ENCODE peak calls at places on chromosomes 1 and 21, in four cellular contexts. J is K562, K is H1, C is SK-N-SH. B is an unnamed sample.

GRCh38 chr1:38274974-38275373 is 228.4 kb upstream of the POU3F1 start:
- DNase-seq in C (no peak), K (no peak), J (peak), B (no peak)

GRCh38 chr1:171494086-171494485 is 8.8 kb downstream of the PRRC2C start:
- DNase-seq in C (no peak), K (no peak), J (no peak), B (no peak)

GRCh38 chr1:72432645-72433267 is 150.4 kb upstream of the NEGR1 start:
- DNase-seq in J (no peak), K (no peak), C (no peak), B (no peak)

GRCh38 chr21:35854281-35854680 is 206.0 kb downstream of the SETD4 start:
- DNase-seq in J (no peak), C (no peak), K (no peak), B (no peak)

GRCh38 chr1:31666290-31666963 is 21.8 kb upstream of the PEF1 start:
- DNase-seq in C (no peak), J (no peak), K (no peak), B (no peak)

GRCh38 chr1:9659328-9659727 is 7.8 kb downstream of the PIK3CD start:
- DNase-seq in C (no peak), K (no peak), J (no peak), B (no peak)

GRCh38 chr1:234564035-234565029 is 45.6 kb downstream of the IRF2BP2 start:
- DNase-seq in K (no peak), C (no peak), J (no peak), B (no peak)

GRCh38 chr1:225519166-225519863 is 91.5 kb upstream of the LBR start:
- DNase-seq in K (peak), C (no peak), J (no peak), B (peak)

GRCh38 chr1:98316286-98316685 is 345.2 kb upstream of the SNX7 start:
- DNase-seq in C (no peak), J (no peak), K (no peak), B (no peak)

GRCh38 chr1:2413495-2414296 is 1.3 kb upstream of the PEX10 start:
- DNase-seq in K (peak), J (peak), C (no peak), B (peak)

GRCh38 chr1:181390350-181391080 is 92.8 kb upstream of the CACNA1E start:
- DNase-seq in K (no peak), J (no peak), C (peak), B (no peak)

GRCh38 chr1:113946668-113947387 is 17.7 kb downstream of the HIPK1 start:
- DNase-seq in J (peak), K (no peak), C (no peak), B (no peak)

GRCh38 chr1:51336004-51336403 is 5.6 kb upstream of the TTC39A start:
- DNase-seq in K (no peak), C (no peak), J (no peak), B (no peak)

GRCh38 chr1:170402451-170403311 is 129.3 kb upstream of the GORAB start:
- DNase-seq in K (no peak), C (no peak), J (no peak), B (no peak)

GRCh38 chr1:15994590-15995351 is 9.3 kb upstream of the SRARP start:
- DNase-seq in C (peak), K (no peak), J (peak), B (peak)

GRCh38 chr1:245322673-245323072 is 167.9 kb downstream of the KIF26B start:
- DNase-seq in C (no peak), K (no peak), J (no peak), B (no peak)

GRCh38 chr21:35814858-35815619 is 245.3 kb downstream of the SETD4 start:
- DNase-seq in C (no peak), J (no peak), K (no peak), B (no peak)

GRCh38 chr1:119646521-119647227 is 1.4 kb downstream of the ZNF697 start:
- DNase-seq in K (no peak), C (no peak), J (peak), B (no peak)

GRCh38 chr1:62528015-62528414 is 69.3 kb upstream of the ANGPTL3 start:
- DNase-seq in K (no peak), C (no peak), J (no peak), B (no peak)

GRCh38 chr21:29271927-29272333 is 26.8 kb upstream of the BACH1 start:
- DNase-seq in J (no peak), C (no peak), K (no peak), B (no peak)

GRCh38 chr1:212975607-212975918 is 25.2 kb downstream of the VASH2 start:
- DNase-seq in J (no peak), K (no peak), C (no peak), B (no peak)

GRCh38 chr1:177646757-177647730 is 322.8 kb downstream of the SEC16B start:
- DNase-seq in J (no peak), K (no peak), C (no peak), B (no peak)

GRCh38 chr1:218164930-218165686 is 120.0 kb upstream of the RRP15 start:
- DNase-seq in J (no peak), K (peak), C (peak), B (peak)

GRCh38 chr1:87466621-87467020 is 137.9 kb downstream of the LMO4 start:
- DNase-seq in K (no peak), J (no peak), C (no peak), B (no peak)

GRCh38 chr1:15621975-15622374 is 4.7 kb downstream of the DDI2 start:
- DNase-seq in K (no peak), C (no peak), J (no peak), B (no peak)

GRCh38 chr21:34302496-34302895 is 61.3 kb upstream of the KCNE2 start:
- DNase-seq in J (no peak), C (no peak), K (no peak), B (no peak)

GRCh38 chr21:15826147-15826780 is 96.5 kb downstream of the USP25 start:
- DNase-seq in K (no peak), J (peak), C (peak), B (peak)

GRCh38 chr1:96995351-96995750 is 273.8 kb downstream of the PTBP2 start:
- DNase-seq in K (no peak), J (no peak), C (no peak), B (no peak)

GRCh38 chr1:15418811-15419515 is 9.3 kb downstream of the EFHD2 start:
- DNase-seq in K (no peak), J (no peak), C (no peak), B (no peak)

GRCh38 chr1:200410566-200410878 is 686 bp upstream of the ZNF281 start:
- DNase-seq in J (peak), C (peak), K (no peak), B (no peak)

GRCh38 chr1:154682252-154682651 is 74.3 kb upstream of the ADAR start:
- DNase-seq in K (no peak), C (no peak), J (no peak), B (no peak)

GRCh38 chr1:85894651-85895050 is 186.4 kb upstream of the ZNHIT6 start:
- DNase-seq in J (peak), K (peak), C (peak), B (peak)

GRCh38 chr1:56417636-56418035 is 161.7 kb downstream of the PLPP3 start:
- DNase-seq in J (no peak), C (no peak), K (no peak), B (no peak)

GRCh38 chr1:240935921-240936320 is 324.0 kb upstream of the GREM2 start:
- DNase-seq in J (no peak), K (no peak), C (no peak), B (no peak)

GRCh38 chr1:230232352-230232751 is 165.3 kb downstream of the GALNT2 start:
- DNase-seq in J (no peak), C (no peak), K (peak), B (no peak)

GRCh38 chr21:33870768-33871167 is 44.8 kb downstream of the ATP5PO start:
- DNase-seq in J (peak), K (no peak), C (no peak), B (no peak)

GRCh38 chr1:67947114-67947513 is 103.3 kb downstream of the DIRAS3 start:
- DNase-seq in K (no peak), J (no peak), C (no peak), B (no peak)

DNA sequence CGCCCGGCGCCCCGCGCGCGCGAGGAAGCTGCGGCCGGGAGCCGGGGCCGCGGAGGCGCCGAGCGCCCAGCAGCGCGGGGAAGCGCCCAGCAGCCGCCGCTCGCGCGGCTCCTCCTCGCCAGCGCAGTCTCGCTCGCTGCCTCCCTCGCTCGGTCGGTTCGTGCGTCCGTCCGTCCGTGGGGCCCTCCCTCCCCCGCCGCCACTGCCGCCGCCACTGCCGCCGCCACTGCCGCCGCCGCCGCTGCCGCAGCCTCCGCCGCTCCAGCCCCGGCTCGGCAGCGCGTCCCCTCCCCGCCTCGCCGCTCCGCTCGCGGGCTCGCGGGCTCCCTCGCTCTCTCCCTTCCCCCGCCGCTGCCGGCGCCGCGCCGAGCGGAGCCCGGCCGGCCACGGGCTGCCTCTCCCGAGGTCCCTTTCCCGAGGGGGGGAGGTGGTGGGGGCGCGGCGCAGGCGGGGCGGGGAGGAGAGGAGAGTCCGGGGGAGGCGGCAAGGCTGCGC is at the start of gene KCND3:
- DNase-seq in J (no peak), K (peak), C (peak), B (peak)
- TF ChIP-seq TEAD4 in J (no peak), K (no peak), C (no peak), B (no peak)

DNA sequence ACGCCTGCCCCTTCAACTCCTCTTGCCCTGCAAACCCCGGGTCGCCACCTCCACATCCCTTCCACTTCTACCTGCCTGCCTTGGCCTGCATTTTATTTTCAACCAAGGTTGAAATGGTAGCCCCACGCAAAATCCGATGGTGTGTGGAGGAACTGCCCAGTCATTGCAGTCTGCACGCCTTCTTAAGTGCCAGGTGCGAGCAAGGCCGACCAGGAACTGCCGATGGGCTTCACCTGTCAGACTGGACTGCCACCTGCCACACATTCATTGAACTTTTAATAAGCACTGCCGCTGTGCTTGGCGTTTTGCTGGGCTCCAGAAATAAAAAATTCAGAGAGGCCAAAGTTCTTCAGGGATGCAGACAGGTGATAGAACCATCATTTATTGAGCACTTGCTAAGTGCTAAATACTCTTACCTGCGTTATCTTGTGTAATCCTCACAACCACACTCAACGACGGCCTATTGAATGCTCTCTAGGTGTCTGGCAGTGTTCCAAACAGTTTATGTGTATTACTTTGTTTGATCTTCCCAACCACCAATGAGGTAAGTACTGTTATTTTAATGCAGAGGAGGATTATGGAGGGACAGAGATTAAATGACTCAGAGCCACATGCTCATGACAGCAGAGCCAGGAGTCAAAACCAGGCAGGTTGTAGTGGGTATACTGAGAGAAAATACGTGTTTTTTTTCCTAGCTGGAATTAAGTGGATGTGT is 36.2 kb downstream of the CACHD1 start:
- DNase-seq in K (no peak), C (no peak), J (peak), B (no peak)
- TF ChIP-seq TEAD4 in K (no peak), C (no peak), J (no peak), B (no peak)

DNA sequence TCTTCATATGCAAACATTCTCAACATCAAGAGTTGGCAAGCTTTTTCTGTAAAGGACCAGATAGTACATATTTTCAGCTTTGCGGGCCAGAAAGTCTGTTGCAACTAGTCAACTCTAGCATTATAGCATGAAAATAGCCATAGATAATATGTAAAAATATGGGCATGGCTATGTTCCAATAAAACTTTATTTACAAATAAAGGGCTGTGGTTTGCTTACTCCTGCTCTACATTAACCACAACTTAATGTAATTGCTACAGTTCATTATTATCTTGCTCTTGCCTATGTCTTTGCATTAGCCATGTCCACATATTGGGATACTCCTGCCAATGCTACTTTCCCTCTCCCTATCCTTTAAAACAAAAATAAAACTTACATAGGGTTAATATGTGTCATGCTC is 24.5 kb upstream of the CTSK start:
- DNase-seq in J (no peak), C (no peak), K (no peak), B (no peak)
- TF ChIP-seq TEAD4 in J (no peak), C (no peak), K (no peak), B (no peak)

GRCh38 chr1:3695326-3696217 is 43.3 kb downstream of the TP73 start:
- DNase-seq in C (peak), K (peak), J (peak), B (peak)
- TF ChIP-seq TEAD4 in C (no peak), K (no peak), J (no peak), B (no peak)

GRCh38 chr1:185309566-185309965 is 7.5 kb downstream of the IVNS1ABP start:
- DNase-seq in J (no peak), K (no peak), C (no peak), B (no peak)
- TF ChIP-seq TEAD4 in J (no peak), K (no peak), C (no peak), B (no peak)

GRCh38 chr1:58983159-58983558 is 199.3 kb upstream of the JUN start:
- DNase-seq in C (no peak), K (no peak), J (no peak), B (no peak)
- TF ChIP-seq TEAD4 in C (peak), K (no peak), J (no peak), B (no peak)

GRCh38 chr1:24930703-24931480 is 816 bp upstream of the RUNX3 start:
- DNase-seq in J (no peak), C (peak), K (peak), B (no peak)

GRCh38 chr1:24932725-24933294 is 2.7 kb upstream of the RUNX3 start:
- DNase-seq in J (no peak), K (no peak), C (no peak), B (no peak)

GRCh38 chr1:24933468-24933867 is 3.4 kb upstream of the RUNX3 start:
- DNase-seq in C (no peak), J (no peak), K (peak), B (peak)

GRCh38 chr1:24931481-24932221 is 1.6 kb upstream of the RUNX3 start:
- DNase-seq in K (peak), C (no peak), J (no peak), B (no peak)

DNA sequence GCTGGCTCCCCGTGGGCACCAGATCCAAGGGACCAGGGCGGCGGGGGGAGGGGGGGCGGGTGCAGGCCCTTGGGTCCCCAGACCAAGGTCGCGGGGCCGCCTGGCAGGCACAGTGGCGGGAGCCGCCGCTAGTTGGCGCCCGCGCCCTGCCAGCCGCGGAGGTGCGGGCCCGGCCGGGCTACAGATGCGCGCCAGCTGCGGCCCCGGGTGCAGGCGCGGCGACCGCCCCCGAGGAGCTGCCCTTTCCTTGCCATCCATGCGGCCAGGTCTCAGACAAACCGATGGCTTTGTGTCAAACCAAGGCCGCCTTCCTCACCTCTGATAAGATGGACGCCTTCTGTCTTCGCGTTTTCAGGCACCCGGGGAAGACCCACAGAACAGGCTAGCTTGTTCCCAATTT is 2.2 kb upstream of the RUNX3 start:
- DNase-seq in J (peak), C (peak), K (peak), B (peak)
- TF ChIP-seq TEAD4 in J (no peak), C (no peak), K (no peak), B (no peak)

GRCh38 chr1:220901906-220902305 is 22.7 kb downstream of the HLX start:
- DNase-seq in J (no peak), C (no peak), K (no peak), B (no peak)

GRCh38 chr1:220904861-220905260 is 25.6 kb downstream of the HLX start:
- DNase-seq in J (no peak), C (no peak), K (no peak), B (no peak)

GRCh38 chr1:220900842-220901241 is 21.6 kb downstream of the HLX start:
- DNase-seq in K (no peak), C (no peak), J (no peak), B (no peak)

GRCh38 chr1:220905650-220906560 is 26.7 kb downstream of the HLX start:
- DNase-seq in C (no peak), J (no peak), K (no peak), B (no peak)

GRCh38 chr1:220902916-220903315 is 23.7 kb downstream of the HLX start:
- DNase-seq in C (no peak), J (no peak), K (no peak), B (no peak)
- TF ChIP-seq TEAD4 in C (no peak), J (no peak), K (no peak), B (no peak)

B was measured in WTC11.